ENCODE peak calls at places on chromosomes 13 and 19, in eight cellular contexts. D, C, Q, N, I, V, E and R are unnamed samples.

GRCh38 chr19:51441410-51442390 is 16.6 kb downstream of the SIGLEC8 start:
- ATAC-seq in E (peak), D (peak), C (no peak), Q (peak), N (peak), I (peak), V (peak), R (peak)

GRCh38 chr13:51258612-51259358 is 36.6 kb downstream of the FAM124A start:
- ATAC-seq in N (no peak), V (no peak), E (no peak), I (no peak), C (no peak), Q (no peak), D (no peak), R (no peak)

GRCh38 chr19:18128044-18128443 is 24.9 kb upstream of the PIK3R2 start:
- ATAC-seq in C (no peak), E (no peak), D (peak), Q (no peak), N (peak), I (no peak), V (no peak), R (no peak)

GRCh38 chr13:113928701-113929627 is 44.9 kb downstream of the C13orf46 start:
- ATAC-seq in C (no peak), E (no peak), V (no peak), Q (no peak), N (no peak), D (no peak), I (no peak), R (no peak)

GRCh38 chr19:850979-851335 is 1.1 kb upstream of the ELANE start:
- ATAC-seq in C (no peak), E (no peak), D (no peak), N (no peak), I (no peak), Q (no peak), V (no peak), R (no peak)

GRCh38 chr13:94505730-94506129 is 26.2 kb upstream of the DCT start:
- ATAC-seq in D (no peak), I (no peak), C (no peak), Q (no peak), V (no peak), N (no peak), E (no peak), R (no peak)

GRCh38 chr13:106061781-106062180 is 473.7 kb downstream of the EFNB2 start:
- ATAC-seq in I (no peak), V (no peak), Q (no peak), E (no peak), D (no peak), C (no peak), N (no peak), R (no peak)

GRCh38 chr19:38509027-38509426 is 75.5 kb downstream of the RYR1 start:
- ATAC-seq in N (no peak), D (no peak), E (no peak), V (no peak), C (no peak), I (no peak), Q (no peak), R (no peak)

GRCh38 chr13:101150998-101151397 is 265.3 kb downstream of the NALCN start:
- ATAC-seq in N (no peak), V (no peak), I (no peak), E (no peak), D (no peak), Q (no peak), C (no peak), R (no peak)

GRCh38 chr13:51811920-51812328 is 8.0 kb upstream of the DHRS12 start:
- ATAC-seq in D (no peak), I (no peak), Q (no peak), V (no peak), E (no peak), C (no peak), N (no peak), R (peak)

GRCh38 chr13:90105276-90105675 is 1242.2 kb upstream of the MIR17HG start:
- ATAC-seq in C (no peak), V (no peak), N (no peak), I (no peak), D (no peak), Q (no peak), E (no peak), R (no peak)

GRCh38 chr13:43935878-43936277 is 56.2 kb downstream of the LACC1 start:
- ATAC-seq in E (no peak), C (no peak), I (no peak), D (no peak), Q (no peak), V (no peak), N (no peak), R (no peak)

GRCh38 chr13:45503658-45504057 is 38.9 kb downstream of the COG3 start:
- ATAC-seq in N (no peak), V (no peak), E (no peak), C (no peak), D (no peak), I (no peak), Q (no peak), R (no peak)

GRCh38 chr19:50447750-50448149 is 15.1 kb downstream of the MYBPC2 start:
- ATAC-seq in Q (no peak), I (no peak), D (no peak), E (no peak), N (no peak), V (no peak), C (no peak), R (no peak)

GRCh38 chr19:2015611-2015950 is at the start of gene BTBD2:
- ATAC-seq in N (no peak), V (peak), D (no peak), I (peak), Q (peak), E (peak), C (no peak), R (peak)

GRCh38 chr19:664913-665443 is 2.0 kb upstream of the RNF126 start:
- ATAC-seq in E (no peak), I (no peak), D (no peak), V (no peak), N (no peak), Q (no peak), C (no peak), R (no peak)

GRCh38 chr19:47796785-47797184 is 7.6 kb downstream of the TPRX1 start:
- ATAC-seq in I (no peak), E (no peak), N (no peak), D (no peak), V (no peak), C (no peak), Q (no peak), R (no peak)

GRCh38 chr19:2150794-2151338 is 500 bp downstream of the AP3D1 start:
- ATAC-seq in V (no peak), I (no peak), N (peak), C (no peak), D (peak), E (no peak), Q (peak), R (peak)